ENCODE peak calls at places on chromosomes 2 and 18, in seven cellular contexts. One of them, this sample, is unnamed. For H3K27me3, the result is how much of the 10 kb centered on the place peaks cover.

GRCh38 chr2:142975239-142975638 is 97.8 kb downstream of the KYNU start:
- DNase-seq in breast epithelium: no peak
- DNase-seq in esophagus squamous epithelium: no peak
- DNase-seq in adrenal gland: no peak
- DNase-seq in H1: no peak
- DNase-seq in ovary: no peak
- DNase-seq in Peyer's patch: no peak
- DNase-seq in this sample: no peak

GRCh38 chr18:57807336-57808117 is 4.4 kb upstream of the ATP8B1 start:
- DNase-seq in adrenal gland: no peak
- DNase-seq in esophagus squamous epithelium: no peak
- DNase-seq in breast epithelium: no peak
- DNase-seq in Peyer's patch: no peak
- DNase-seq in ovary: no peak
- DNase-seq in H1: no peak
- DNase-seq in this sample: no peak

GRCh38 chr18:40987581-40987980 is 967.5 kb upstream of the PIK3C3 start:
- DNase-seq in esophagus squamous epithelium: no peak
- DNase-seq in adrenal gland: no peak
- DNase-seq in H1: no peak
- DNase-seq in ovary: no peak
- DNase-seq in Peyer's patch: no peak
- DNase-seq in breast epithelium: no peak
- DNase-seq in this sample: no peak

GRCh38 chr2:221629478-221629877 is 57.4 kb upstream of the EPHA4 start:
- DNase-seq in adrenal gland: no peak
- DNase-seq in ovary: no peak
- DNase-seq in esophagus squamous epithelium: no peak
- DNase-seq in Peyer's patch: no peak
- DNase-seq in breast epithelium: no peak
- DNase-seq in H1: no peak
- DNase-seq in this sample: no peak

GRCh38 chr2:131156452-131157149 is 51.5 kb downstream of the PLEKHB2 start:
- DNase-seq in H1: peak
- DNase-seq in breast epithelium: no peak
- DNase-seq in esophagus squamous epithelium: no peak
- DNase-seq in Peyer's patch: no peak
- DNase-seq in adrenal gland: no peak
- DNase-seq in ovary: no peak
- DNase-seq in this sample: no peak

GRCh38 chr2:100887713-100888112 is 67.8 kb downstream of the NPAS2 start:
- DNase-seq in breast epithelium: peak
- DNase-seq in adrenal gland: no peak
- DNase-seq in esophagus squamous epithelium: no peak
- DNase-seq in Peyer's patch: no peak
- DNase-seq in ovary: no peak
- DNase-seq in H1: no peak
- DNase-seq in this sample: no peak

GRCh38 chr2:120218181-120218580 is 5.0 kb downstream of the TMEM185B start:
- DNase-seq in esophagus squamous epithelium: no peak
- DNase-seq in adrenal gland: no peak
- DNase-seq in breast epithelium: peak
- DNase-seq in H1: no peak
- DNase-seq in Peyer's patch: peak
- DNase-seq in ovary: no peak
- DNase-seq in this sample: no peak

GRCh38 chr2:95757988-95758387 is 166.2 kb downstream of the TRIM43 start:
- DNase-seq in Peyer's patch: no peak
- DNase-seq in adrenal gland: no peak
- DNase-seq in H1: no peak
- DNase-seq in esophagus squamous epithelium: no peak
- DNase-seq in breast epithelium: no peak
- DNase-seq in ovary: no peak
- DNase-seq in this sample: no peak

GRCh38 chr18:11570770-11571169 is 38.6 kb upstream of the SLC35G4 start:
- DNase-seq in adrenal gland: no peak
- DNase-seq in Peyer's patch: no peak
- DNase-seq in esophagus squamous epithelium: no peak
- DNase-seq in breast epithelium: no peak
- DNase-seq in H1: no peak
- DNase-seq in ovary: no peak
- DNase-seq in this sample: no peak

GRCh38 chr18:62554083-62554815 is 31.4 kb downstream of the ZCCHC2 start:
- DNase-seq in esophagus squamous epithelium: no peak
- DNase-seq in H1: no peak
- DNase-seq in adrenal gland: no peak
- DNase-seq in ovary: no peak
- DNase-seq in breast epithelium: no peak
- DNase-seq in Peyer's patch: no peak
- DNase-seq in this sample: no peak

GRCh38 chr2:11006191-11006590 is 94.5 kb downstream of the KCNF1 start:
- DNase-seq in H1: no peak
- DNase-seq in breast epithelium: no peak
- DNase-seq in ovary: no peak
- DNase-seq in adrenal gland: no peak
- DNase-seq in esophagus squamous epithelium: no peak
- DNase-seq in Peyer's patch: no peak
- DNase-seq in this sample: no peak

GRCh38 chr18:54679318-54680149 is 88.5 kb downstream of the DYNAP start:
- DNase-seq in H1: no peak
- DNase-seq in esophagus squamous epithelium: no peak
- DNase-seq in adrenal gland: no peak
- DNase-seq in Peyer's patch: no peak
- DNase-seq in breast epithelium: no peak
- DNase-seq in ovary: no peak
- DNase-seq in this sample: no peak

GRCh38 chr2:207437857-207438166 is 92.0 kb upstream of the CREB1 start:
- DNase-seq in Peyer's patch: no peak
- DNase-seq in breast epithelium: peak
- DNase-seq in ovary: no peak
- DNase-seq in H1: no peak
- DNase-seq in adrenal gland: no peak
- DNase-seq in esophagus squamous epithelium: no peak
- DNase-seq in this sample: no peak

GRCh38 chr2:96321230-96322103 is 3.6 kb upstream of the ITPRIPL1 start:
- DNase-seq in adrenal gland: peak
- DNase-seq in breast epithelium: no peak
- DNase-seq in H1: peak
- DNase-seq in ovary: no peak
- DNase-seq in esophagus squamous epithelium: no peak
- DNase-seq in Peyer's patch: peak
- DNase-seq in this sample: no peak

GRCh38 chr2:44937688-44938240 is 3.7 kb upstream of the SIX3 start:
- DNase-seq in esophagus squamous epithelium: no peak
- DNase-seq in breast epithelium: peak
- DNase-seq in Peyer's patch: no peak
- DNase-seq in adrenal gland: no peak
- DNase-seq in ovary: no peak
- DNase-seq in H1: peak
- DNase-seq in this sample: no peak
- TF ChIP-seq POLR2A in esophagus squamous epithelium: no peak
- TF ChIP-seq POLR2A in breast epithelium: no peak
- TF ChIP-seq POLR2A in Peyer's patch: no peak
- TF ChIP-seq POLR2A in adrenal gland: no peak
- TF ChIP-seq POLR2A in ovary: no peak
- TF ChIP-seq POLR2A in H1: no peak
- TF ChIP-seq POLR2A in this sample: no peak

DNA sequence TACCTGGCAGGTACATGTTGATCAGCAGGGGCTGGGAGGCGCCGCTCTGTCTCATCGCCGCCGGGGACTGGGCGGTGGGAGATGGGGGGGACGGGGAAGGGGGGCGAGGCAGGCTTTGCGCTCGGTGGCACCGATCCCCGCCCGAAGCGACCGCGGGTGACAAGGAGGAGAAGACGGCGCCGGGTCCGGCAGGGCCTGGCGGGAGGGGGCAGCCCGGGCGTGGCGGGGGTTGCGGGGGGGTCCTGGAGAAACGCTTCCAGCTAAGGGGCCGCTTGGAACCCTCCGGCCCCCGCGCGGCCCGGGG is at the start of gene FEV:
- DNase-seq in ovary: no peak
- DNase-seq in adrenal gland: no peak
- DNase-seq in H1: no peak
- DNase-seq in breast epithelium: no peak
- DNase-seq in esophagus squamous epithelium: no peak
- DNase-seq in Peyer's patch: no peak
- DNase-seq in this sample: no peak
- H3K27me3 ChIP-seq in ovary: under half
- H3K27me3 ChIP-seq in adrenal gland: half or more
- H3K27me3 ChIP-seq in H1: half or more
- H3K27me3 ChIP-seq in breast epithelium: half or more
- H3K27me3 ChIP-seq in esophagus squamous epithelium: under half
- H3K27me3 ChIP-seq in Peyer's patch: under half
- H3K27me3 ChIP-seq in this sample: half or more

DNA sequence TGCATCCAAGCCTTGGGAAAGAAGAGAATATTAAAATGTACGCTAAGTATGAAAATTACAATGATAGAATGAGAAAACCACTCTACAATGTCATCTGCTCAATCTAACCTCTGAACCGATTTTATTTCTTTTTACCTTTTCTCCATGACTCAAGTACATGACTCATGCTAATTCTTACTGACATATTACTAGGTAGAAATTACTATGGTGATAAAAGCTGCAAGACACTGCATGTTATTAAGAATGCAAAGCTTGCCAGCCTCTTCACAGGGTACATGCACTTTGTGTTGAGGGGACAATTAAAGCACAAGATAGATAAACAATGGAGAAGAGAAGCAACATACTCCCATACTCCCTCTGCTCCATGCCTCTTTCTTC is 20.7 kb downstream of the SFT2D3 start:
- DNase-seq in adrenal gland: no peak
- DNase-seq in breast epithelium: no peak
- DNase-seq in esophagus squamous epithelium: no peak
- DNase-seq in H1: no peak
- DNase-seq in ovary: no peak
- DNase-seq in Peyer's patch: no peak
- DNase-seq in this sample: no peak
- H3K27ac ChIP-seq in adrenal gland: no peak
- H3K27ac ChIP-seq in breast epithelium: no peak
- H3K27ac ChIP-seq in esophagus squamous epithelium: no peak
- H3K27ac ChIP-seq in H1: no peak
- H3K27ac ChIP-seq in ovary: no peak
- H3K27ac ChIP-seq in Peyer's patch: no peak
- H3K27ac ChIP-seq in this sample: no peak

GRCh38 chr2:150143087-150143536 is 344.4 kb downstream of the RND3 start:
- DNase-seq in H1: no peak
- DNase-seq in adrenal gland: no peak
- DNase-seq in ovary: no peak
- DNase-seq in esophagus squamous epithelium: no peak
- DNase-seq in breast epithelium: no peak
- DNase-seq in Peyer's patch: no peak
- DNase-seq in this sample: no peak
- TF ChIP-seq POLR2A in H1: no peak
- TF ChIP-seq POLR2A in adrenal gland: no peak
- TF ChIP-seq POLR2A in ovary: no peak
- TF ChIP-seq POLR2A in esophagus squamous epithelium: no peak
- TF ChIP-seq POLR2A in breast epithelium: no peak
- TF ChIP-seq POLR2A in Peyer's patch: no peak
- TF ChIP-seq POLR2A in this sample: no peak

GRCh38 chr2:216672466-216672865 is 22.9 kb downstream of the IGFBP5 start:
- DNase-seq in adrenal gland: no peak
- DNase-seq in Peyer's patch: no peak
- DNase-seq in H1: no peak
- DNase-seq in breast epithelium: no peak
- DNase-seq in esophagus squamous epithelium: no peak
- DNase-seq in ovary: no peak
- DNase-seq in this sample: no peak
- H3K27me3 ChIP-seq in adrenal gland: under half
- H3K27me3 ChIP-seq in Peyer's patch: under half
- H3K27me3 ChIP-seq in H1: under half
- H3K27me3 ChIP-seq in breast epithelium: under half
- H3K27me3 ChIP-seq in esophagus squamous epithelium: under half
- H3K27me3 ChIP-seq in ovary: under half
- H3K27me3 ChIP-seq in this sample: under half

DNA sequence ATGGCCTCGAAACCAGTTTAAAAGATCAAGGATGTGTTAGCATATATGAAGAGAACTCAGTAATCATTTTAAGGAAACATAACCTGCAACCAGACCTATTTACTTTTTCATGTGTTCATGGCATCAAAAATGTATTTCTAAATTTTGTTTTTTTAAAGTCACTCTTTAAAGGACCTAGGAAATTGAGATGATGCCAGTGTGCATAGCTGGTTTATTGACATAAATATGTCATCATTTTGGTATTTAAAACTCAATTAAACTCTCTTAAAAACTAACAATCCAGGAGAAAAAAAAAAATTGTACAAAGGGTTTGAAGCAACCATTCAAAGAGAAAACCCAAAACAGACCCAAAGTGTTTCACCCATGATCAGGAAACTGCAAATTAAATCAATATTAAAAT is 198.9 kb upstream of the RND3 start:
- DNase-seq in Peyer's patch: no peak
- DNase-seq in ovary: no peak
- DNase-seq in adrenal gland: no peak
- DNase-seq in esophagus squamous epithelium: no peak
- DNase-seq in breast epithelium: no peak
- DNase-seq in H1: no peak
- DNase-seq in this sample: no peak
- H3K27ac ChIP-seq in Peyer's patch: no peak
- H3K27ac ChIP-seq in ovary: no peak
- H3K27ac ChIP-seq in adrenal gland: no peak
- H3K27ac ChIP-seq in esophagus squamous epithelium: no peak
- H3K27ac ChIP-seq in breast epithelium: no peak
- H3K27ac ChIP-seq in H1: no peak
- H3K27ac ChIP-seq in this sample: no peak

GRCh38 chr18:24426398-24427294 is at the start of gene IMPACT:
- DNase-seq in adrenal gland: peak
- DNase-seq in breast epithelium: peak
- DNase-seq in Peyer's patch: peak
- DNase-seq in esophagus squamous epithelium: peak
- DNase-seq in ovary: peak
- DNase-seq in H1: peak
- DNase-seq in this sample: peak
- TF ChIP-seq POLR2A in adrenal gland: peak
- TF ChIP-seq POLR2A in breast epithelium: no peak
- TF ChIP-seq POLR2A in Peyer's patch: peak
- TF ChIP-seq POLR2A in esophagus squamous epithelium: no peak
- TF ChIP-seq POLR2A in ovary: peak
- TF ChIP-seq POLR2A in H1: peak
- TF ChIP-seq POLR2A in this sample: peak

DNA sequence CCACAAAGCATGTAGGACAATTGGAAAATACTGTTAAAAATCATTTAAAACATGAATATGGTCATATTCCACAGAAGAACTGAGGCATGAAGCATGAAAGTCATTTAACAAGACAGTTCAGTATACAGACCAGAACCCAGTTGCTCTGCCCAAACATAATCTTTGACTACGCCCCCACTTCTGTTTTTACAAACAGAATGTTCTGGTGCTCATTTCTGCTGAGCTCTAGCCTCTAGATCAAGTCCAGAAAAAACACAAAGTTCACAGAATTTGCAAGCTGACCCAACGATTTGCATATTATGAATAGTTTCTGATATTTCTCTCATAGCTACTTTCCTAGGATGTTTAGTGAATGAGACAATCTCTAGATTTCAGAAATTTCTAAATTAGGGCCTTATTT is 424.9 kb downstream of the PID1 start:
- DNase-seq in ovary: no peak
- DNase-seq in Peyer's patch: no peak
- DNase-seq in breast epithelium: no peak
- DNase-seq in H1: no peak
- DNase-seq in adrenal gland: no peak
- DNase-seq in esophagus squamous epithelium: no peak
- DNase-seq in this sample: no peak
- H3K27me3 ChIP-seq in ovary: under half
- H3K27me3 ChIP-seq in Peyer's patch: under half
- H3K27me3 ChIP-seq in breast epithelium: under half
- H3K27me3 ChIP-seq in H1: under half
- H3K27me3 ChIP-seq in adrenal gland: under half
- H3K27me3 ChIP-seq in esophagus squamous epithelium: under half
- H3K27me3 ChIP-seq in this sample: under half